ENCODE peak calls at places on chromosomes 12 and 14, in four cellular contexts. M is GM12878, N is H1, V is GM12891. O is an unnamed sample.

GRCh38 chr14:49920935-49921334 is 28.1 kb downstream of the ARF6 start:
- DNase-seq in M (no peak), N (no peak), V (peak; percentile 18), O (no peak)

GRCh38 chr12:123713398-123714301 is 1.5 kb downstream of the ATP6V0A2 start:
- DNase-seq in M (no peak), N (no peak), V (no peak), O (no peak)

GRCh38 chr14:36556811-36557433 is 25.5 kb downstream of the NKX2-8 start:
- DNase-seq in M (no peak), N (peak; percentile 65), V (peak; percentile 16), O (no peak)

GRCh38 chr12:49916129-49916919 is 12.6 kb upstream of the FAIM2 start:
- DNase-seq in M (no peak), N (no peak), V (no peak), O (no peak)

GRCh38 chr12:122740351-122740750 is 9.7 kb upstream of the HCAR1 start:
- DNase-seq in M (no peak), N (no peak), V (no peak), O (no peak)

GRCh38 chr12:122951406-122951805 is 14.9 kb downstream of the ABCB9 start:
- DNase-seq in M (no peak), N (no peak), V (no peak), O (no peak)

GRCh38 chr12:92538970-92539749 is 163.6 kb upstream of the PLEKHG7 start:
- DNase-seq in M (peak; percentile 93), N (no peak), V (no peak), O (no peak)

GRCh38 chr14:105534586-105534985 is 8.2 kb downstream of the TMEM121 start:
- DNase-seq in M (no peak), N (no peak), V (no peak), O (no peak)

GRCh38 chr12:19129121-19129485 is 430 bp upstream of the PLEKHA5 start:
- DNase-seq in M (no peak), N (no peak), V (no peak), O (no peak)

GRCh38 chr14:63180017-63180416 is 24.2 kb upstream of the RHOJ start:
- DNase-seq in M (no peak), N (no peak), V (no peak), O (no peak)

GRCh38 chr14:52325126-52325525 is 11.0 kb downstream of the PTGER2 start:
- DNase-seq in M (peak; percentile 92), N (no peak), V (no peak), O (peak; percentile 37)

GRCh38 chr14:63163306-63163705 is 40.9 kb upstream of the RHOJ start:
- DNase-seq in M (no peak), N (no peak), V (no peak), O (no peak)

GRCh38 chr14:104874110-104874531 is 9.1 kb downstream of the CEP170B start:
- DNase-seq in M (no peak), N (no peak), V (no peak), O (no peak)

GRCh38 chr12:54287316-54288157 is 7.0 kb downstream of the HNRNPA1 start:
- DNase-seq in M (no peak), N (no peak), V (no peak), O (no peak)

GRCh38 chr12:67388331-67389163 is 119.4 kb downstream of the CAND1 start:
- DNase-seq in M (no peak), N (peak; percentile 46), V (peak; percentile 5), O (no peak)

GRCh38 chr14:27845241-27845850 is 921.2 kb upstream of the FOXG1 start:
- DNase-seq in M (no peak), N (peak; percentile 62), V (no peak), O (no peak)

GRCh38 chr12:19613051-19613535 is 173.8 kb downstream of the AEBP2 start:
- DNase-seq in M (no peak), N (no peak), V (no peak), O (no peak)

GRCh38 chr14:67221248-67221981 is 19.8 kb upstream of the PALS1 start:
- DNase-seq in M (no peak), N (no peak), V (no peak), O (no peak)

GRCh38 chr12:19739195-19739776 is 300.0 kb downstream of the AEBP2 start:
- DNase-seq in M (peak; percentile 16), N (no peak), V (peak; percentile 20), O (no peak)

GRCh38 chr12:91947459-91947858 is 198.2 kb downstream of the BTG1 start:
- DNase-seq in M (no peak), N (no peak), V (no peak), O (no peak)

GRCh38 chr14:55845963-55846851 is 266.2 kb downstream of the KTN1 start:
- DNase-seq in M (no peak), N (no peak), V (no peak), O (no peak)

GRCh38 chr14:33679461-33680225 is 271.2 kb downstream of the EGLN3 start:
- DNase-seq in M (no peak), N (no peak), V (no peak), O (no peak)

GRCh38 chr12:104750061-104750460 is 208.0 kb downstream of the SLC41A2 start:
- DNase-seq in M (no peak), N (no peak), V (peak; percentile 44), O (no peak)

GRCh38 chr12:115895247-115895646 is 382.2 kb downstream of the MED13L start:
- DNase-seq in M (no peak), N (peak; percentile 61), V (no peak), O (no peak)

DNA sequence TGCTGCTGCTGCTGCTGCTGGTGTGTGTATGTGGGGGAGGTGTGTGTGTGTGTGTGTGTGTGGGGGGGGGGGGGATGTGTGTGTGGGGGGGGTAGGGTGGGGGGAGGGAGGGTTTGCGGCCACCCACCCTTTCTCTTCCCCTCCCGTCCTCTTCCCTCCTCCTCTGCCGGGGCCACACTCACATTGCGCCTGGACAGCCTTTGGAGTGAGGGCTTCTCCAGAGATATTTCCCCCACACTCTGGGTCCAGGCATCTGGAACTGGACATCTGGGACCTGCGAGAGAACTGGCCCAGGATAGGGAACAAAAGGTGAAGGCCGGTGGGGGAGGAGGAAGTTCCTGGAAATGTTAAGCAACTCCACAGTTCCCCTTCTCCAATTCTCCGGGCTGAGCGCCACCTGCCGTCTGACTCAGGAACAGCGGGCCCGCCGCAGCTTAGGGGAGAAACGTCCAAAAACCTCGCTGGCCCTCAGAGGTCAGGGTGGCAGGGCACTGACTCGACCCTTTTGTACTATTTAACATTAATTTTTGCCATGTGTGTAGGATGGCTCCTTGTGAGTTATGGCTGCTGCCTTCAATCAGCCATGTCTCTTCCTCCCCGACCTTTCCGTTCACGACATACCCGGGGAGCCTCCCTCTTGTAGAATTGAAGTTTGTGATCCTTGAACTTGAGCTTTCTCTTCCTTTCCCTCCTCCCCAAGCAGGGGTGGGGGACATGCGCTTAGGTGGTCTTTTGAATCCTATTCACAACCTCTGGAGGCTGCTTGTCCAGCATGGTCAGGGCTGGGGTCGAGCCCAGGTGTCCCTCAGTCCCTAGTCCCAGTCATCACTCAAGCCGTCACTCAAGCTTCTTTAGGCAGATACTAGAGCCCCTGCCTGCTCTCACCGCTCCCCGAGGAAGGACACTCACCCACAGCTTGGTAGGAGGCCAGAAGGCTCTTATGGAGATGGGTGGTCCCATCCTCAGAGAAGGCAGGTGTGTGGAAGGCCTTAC is at the start of gene C1RL:
- DNase-seq in M (no peak), N (peak; percentile 99), V (no peak), O (no peak)
- TF ChIP-seq POLR2A in M (peak; percentile 13), N (no peak), V (no peak), O (no peak)

GRCh38 chr12:46208370-46208769 is 60.5 kb downstream of the SLC38A1 start:
- DNase-seq in M (no peak), N (no peak), V (no peak), O (no peak)
- TF ChIP-seq POLR2AphosphoS5 in M (no peak), N (no peak), V (no peak), O (no peak)

GRCh38 chr14:94690896-94691657 is 78.8 kb downstream of the GSC start:
- DNase-seq in M (no peak), N (no peak), V (no peak), O (no peak)

GRCh38 chr14:94689985-94690400 is 77.8 kb downstream of the SERPINA3 start:
- DNase-seq in M (no peak), N (no peak), V (no peak), O (no peak)

GRCh38 chr14:94691658-94692029 is 78.3 kb downstream of the GSC start:
- DNase-seq in M (no peak), N (no peak), V (no peak), O (no peak)

GRCh38 chr14:94690486-94690885 is 78.3 kb downstream of the SERPINA3 start:
- DNase-seq in M (no peak), N (no peak), V (no peak), O (no peak)

GRCh38 chr14:94689218-94689984 is 77.2 kb downstream of the SERPINA3 start:
- DNase-seq in M (no peak), N (peak; percentile 92), V (peak; percentile 90), O (peak; percentile 78)
- TF ChIP-seq TAF1 in M (no peak), N (no peak), V (no peak), O (no peak)

GRCh38 chr12:57896437-57897201 is 44.7 kb upstream of the ATP23 start:
- DNase-seq in M (no peak), N (peak; percentile 80), V (no peak), O (no peak)
- TF ChIP-seq POLR2A in M (no peak), N (no peak), V (no peak), O (no peak)

GRCh38 chr14:54343276-54344121 is 53.3 kb upstream of the CDKN3 start:
- DNase-seq in M (no peak), N (no peak), V (no peak), O (no peak)
- TF ChIP-seq POLR2AphosphoS5 in M (no peak), N (no peak), V (no peak), O (no peak)

O was measured in GM12892.